ENCODE peak calls at places on chromosomes 5 and 9, in four cellular contexts. One of them, this sample, is unnamed.
A peak's percentile ranks its signal among the peaks of the same experiment; 100 is the strongest.

GRCh38 chr5:122435738-122436137 is 123.7 kb downstream of the SNCAIP start:
- DNase-seq in choroid plexus epithelial cell: no peak
- DNase-seq in spleen: no peak
- DNase-seq in upper lobe of right lung: no peak
- DNase-seq in this sample: no peak

GRCh38 chr5:140926211-140926902 is at the start of gene PCDHAC1:
- DNase-seq in choroid plexus epithelial cell: peak; percentile 29
- DNase-seq in upper lobe of right lung: peak; percentile 93
- DNase-seq in spleen: peak; percentile 83
- DNase-seq in this sample: peak; percentile 56

GRCh38 chr5:169072223-169072622 is 228.7 kb downstream of the SLIT3 start:
- DNase-seq in spleen: no peak
- DNase-seq in upper lobe of right lung: no peak
- DNase-seq in choroid plexus epithelial cell: no peak
- DNase-seq in this sample: no peak

GRCh38 chr5:50595199-50595598 is 71.2 kb upstream of the PARP8 start:
- DNase-seq in spleen: no peak
- DNase-seq in upper lobe of right lung: no peak
- DNase-seq in choroid plexus epithelial cell: peak; percentile 95
- DNase-seq in this sample: peak; percentile 86

GRCh38 chr5:41522193-41522786 is 11.9 kb upstream of the PLCXD3 start:
- DNase-seq in upper lobe of right lung: no peak
- DNase-seq in spleen: no peak
- DNase-seq in choroid plexus epithelial cell: peak; percentile 12
- DNase-seq in this sample: no peak

GRCh38 chr5:79074641-79075040 is 5.1 kb downstream of the BHMT2 start:
- DNase-seq in upper lobe of right lung: no peak
- DNase-seq in spleen: no peak
- DNase-seq in choroid plexus epithelial cell: peak; percentile 84
- DNase-seq in this sample: peak; percentile 69

GRCh38 chr9:81772144-81772543 is 82.8 kb upstream of the TLE1 start:
- DNase-seq in upper lobe of right lung: no peak
- DNase-seq in spleen: no peak
- DNase-seq in choroid plexus epithelial cell: peak; percentile 26
- DNase-seq in this sample: no peak

GRCh38 chr5:95628154-95628810 is 8.4 kb downstream of the GPR150 start:
- DNase-seq in spleen: no peak
- DNase-seq in upper lobe of right lung: no peak
- DNase-seq in choroid plexus epithelial cell: no peak
- DNase-seq in this sample: no peak

GRCh38 chr9:21996438-21996837 is 1.8 kb downstream of the CDKN2B-AS1 start:
- DNase-seq in choroid plexus epithelial cell: peak; percentile 27
- DNase-seq in upper lobe of right lung: no peak
- DNase-seq in spleen: no peak
- DNase-seq in this sample: no peak

GRCh38 chr5:7589800-7590199 is 193.9 kb downstream of the ADCY2 start:
- DNase-seq in choroid plexus epithelial cell: no peak
- DNase-seq in spleen: no peak
- DNase-seq in upper lobe of right lung: no peak
- DNase-seq in this sample: no peak

GRCh38 chr5:135308752-135309151 is 90.3 kb downstream of the MACROH2A1 start:
- DNase-seq in spleen: no peak
- DNase-seq in upper lobe of right lung: no peak
- DNase-seq in choroid plexus epithelial cell: peak; percentile 90
- DNase-seq in this sample: no peak

GRCh38 chr9:86064220-86064619 is 35.1 kb downstream of the GOLM1 start:
- DNase-seq in upper lobe of right lung: no peak
- DNase-seq in choroid plexus epithelial cell: no peak
- DNase-seq in spleen: no peak
- DNase-seq in this sample: no peak

GRCh38 chr9:88691096-88691495 is 156.1 kb downstream of the NXNL2 start:
- DNase-seq in spleen: no peak
- DNase-seq in choroid plexus epithelial cell: no peak
- DNase-seq in upper lobe of right lung: no peak
- DNase-seq in this sample: no peak

GRCh38 chr9:93586290-93587057 is 10.1 kb downstream of the PHF2 start:
- DNase-seq in upper lobe of right lung: no peak
- DNase-seq in choroid plexus epithelial cell: no peak
- DNase-seq in spleen: no peak
- DNase-seq in this sample: no peak

GRCh38 chr5:14980698-14981097 is 109.1 kb upstream of the ANKH start:
- DNase-seq in upper lobe of right lung: no peak
- DNase-seq in spleen: no peak
- DNase-seq in choroid plexus epithelial cell: no peak
- DNase-seq in this sample: no peak

GRCh38 chr9:104740596-104740995 is 6.9 kb upstream of the NIPSNAP3A start:
- DNase-seq in spleen: no peak
- DNase-seq in upper lobe of right lung: no peak
- DNase-seq in choroid plexus epithelial cell: peak; percentile 55
- DNase-seq in this sample: peak; percentile 78

GRCh38 chr9:32161209-32161608 is 223.2 kb upstream of the ACO1 start:
- DNase-seq in choroid plexus epithelial cell: no peak
- DNase-seq in upper lobe of right lung: no peak
- DNase-seq in spleen: no peak
- DNase-seq in this sample: no peak

GRCh38 chr5:6436715-6437340 is 11.8 kb upstream of the UBE2QL1 start:
- DNase-seq in upper lobe of right lung: no peak
- DNase-seq in spleen: no peak
- DNase-seq in choroid plexus epithelial cell: peak; percentile 25
- DNase-seq in this sample: no peak

GRCh38 chr5:180595381-180596114 is 4.2 kb upstream of the SCGB3A1 start:
- DNase-seq in spleen: no peak
- DNase-seq in choroid plexus epithelial cell: no peak
- DNase-seq in upper lobe of right lung: peak; percentile 71
- DNase-seq in this sample: no peak

GRCh38 chr9:97985058-97985861 is 2.1 kb downstream of the ANP32B start:
- DNase-seq in choroid plexus epithelial cell: peak; percentile 27
- DNase-seq in spleen: peak; percentile 87
- DNase-seq in upper lobe of right lung: no peak
- DNase-seq in this sample: peak; percentile 18

GRCh38 chr5:1078206-1078605 is 33.7 kb downstream of the SLC12A7 start:
- DNase-seq in upper lobe of right lung: no peak
- DNase-seq in spleen: no peak
- DNase-seq in choroid plexus epithelial cell: no peak
- DNase-seq in this sample: no peak

GRCh38 chr9:109109962-109110325 is 9.8 kb downstream of the TMEM245 start:
- DNase-seq in choroid plexus epithelial cell: peak; percentile 66
- DNase-seq in spleen: no peak
- DNase-seq in upper lobe of right lung: no peak
- DNase-seq in this sample: no peak

GRCh38 chr9:120927125-120928014 is 774 bp upstream of the TRAF1 start:
- DNase-seq in spleen: no peak
- DNase-seq in choroid plexus epithelial cell: no peak
- DNase-seq in upper lobe of right lung: no peak
- DNase-seq in this sample: no peak

GRCh38 chr9:120928720-120929389 is 2.3 kb upstream of the TRAF1 start:
- DNase-seq in spleen: peak; percentile 98
- DNase-seq in choroid plexus epithelial cell: peak; percentile 45
- DNase-seq in upper lobe of right lung: peak; percentile 92
- DNase-seq in this sample: no peak

GRCh38 chr9:120931278-120932085 is 4.9 kb upstream of the TRAF1 start:
- DNase-seq in spleen: no peak
- DNase-seq in upper lobe of right lung: no peak
- DNase-seq in choroid plexus epithelial cell: peak; percentile 72
- DNase-seq in this sample: peak; percentile 69

GRCh38 chr9:120928015-120928719 is 1.6 kb upstream of the TRAF1 start:
- DNase-seq in choroid plexus epithelial cell: no peak
- DNase-seq in spleen: peak; percentile 85
- DNase-seq in upper lobe of right lung: peak; percentile 83
- DNase-seq in this sample: no peak

GRCh38 chr9:120929392-120929791 is 2.8 kb upstream of the TRAF1 start:
- DNase-seq in spleen: no peak
- DNase-seq in choroid plexus epithelial cell: no peak
- DNase-seq in upper lobe of right lung: no peak
- DNase-seq in this sample: no peak
- H3K4me3 ChIP-seq in spleen: peak overlapping the region; percentile 75
- H3K4me3 ChIP-seq in choroid plexus epithelial cell: peak overlapping the region; percentile 65
- H3K4me3 ChIP-seq in upper lobe of right lung: peak overlapping the region; percentile 72
- H3K4me3 ChIP-seq in this sample: peak overlapping the region; percentile 59

GRCh38 chr5:99000878-99001277 is 72.1 kb upstream of the CHD1 start:
- DNase-seq in spleen: no peak
- DNase-seq in choroid plexus epithelial cell: peak; percentile 75
- DNase-seq in upper lobe of right lung: no peak
- DNase-seq in this sample: peak; percentile 67

GRCh38 chr5:98999631-99000030 is 70.8 kb upstream of the CHD1 start:
- DNase-seq in spleen: no peak
- DNase-seq in upper lobe of right lung: no peak
- DNase-seq in choroid plexus epithelial cell: no peak
- DNase-seq in this sample: peak; percentile 64

GRCh38 chr5:99004960-99005359 is 76.2 kb upstream of the CHD1 start:
- DNase-seq in choroid plexus epithelial cell: peak; percentile 19
- DNase-seq in upper lobe of right lung: no peak
- DNase-seq in spleen: no peak
- DNase-seq in this sample: peak; percentile 44

GRCh38 chr5:98997000-98997399 is 68.2 kb upstream of the CHD1 start:
- DNase-seq in upper lobe of right lung: no peak
- DNase-seq in spleen: no peak
- DNase-seq in choroid plexus epithelial cell: peak; percentile 47
- DNase-seq in this sample: peak; percentile 3

GRCh38 chr5:99000221-99000620 is 71.4 kb upstream of the CHD1 start:
- DNase-seq in upper lobe of right lung: no peak
- DNase-seq in choroid plexus epithelial cell: no peak
- DNase-seq in spleen: no peak
- DNase-seq in this sample: no peak
- H3K4me3 ChIP-seq in upper lobe of right lung: no peak overlapping the region
- H3K4me3 ChIP-seq in choroid plexus epithelial cell: no peak overlapping the region
- H3K4me3 ChIP-seq in spleen: no peak overlapping the region
- H3K4me3 ChIP-seq in this sample: no peak overlapping the region

GRCh38 chr9:127918201-127919107 is 1.6 kb upstream of the ST6GALNAC4 start:
- DNase-seq in upper lobe of right lung: no peak
- DNase-seq in choroid plexus epithelial cell: peak; percentile 48
- DNase-seq in spleen: no peak
- DNase-seq in this sample: no peak
- H3K4me3 ChIP-seq in upper lobe of right lung: no peak overlapping the region
- H3K4me3 ChIP-seq in choroid plexus epithelial cell: no peak overlapping the region
- H3K4me3 ChIP-seq in spleen: no peak overlapping the region
- H3K4me3 ChIP-seq in this sample: no peak overlapping the region

GRCh38 chr5:60820593-60821487 is 23.2 kb downstream of the ELOVL7 start:
- DNase-seq in spleen: no peak
- DNase-seq in upper lobe of right lung: no peak
- DNase-seq in choroid plexus epithelial cell: no peak
- DNase-seq in this sample: no peak

GRCh38 chr5:60822285-60822556 is 21.8 kb downstream of the ELOVL7 start:
- DNase-seq in choroid plexus epithelial cell: no peak
- DNase-seq in upper lobe of right lung: no peak
- DNase-seq in spleen: no peak
- DNase-seq in this sample: no peak

GRCh38 chr5:60821488-60822284 is 22.4 kb downstream of the ELOVL7 start:
- DNase-seq in spleen: no peak
- DNase-seq in upper lobe of right lung: no peak
- DNase-seq in choroid plexus epithelial cell: no peak
- DNase-seq in this sample: peak; percentile 38

GRCh38 chr5:60826653-60827052 is 17.4 kb downstream of the ELOVL7 start:
- DNase-seq in choroid plexus epithelial cell: no peak
- DNase-seq in upper lobe of right lung: no peak
- DNase-seq in spleen: no peak
- DNase-seq in this sample: no peak

GRCh38 chr5:60823574-60823973 is 20.5 kb downstream of the ELOVL7 start:
- DNase-seq in spleen: no peak
- DNase-seq in choroid plexus epithelial cell: no peak
- DNase-seq in upper lobe of right lung: no peak
- DNase-seq in this sample: no peak
- H3K4me3 ChIP-seq in spleen: no peak overlapping the region
- H3K4me3 ChIP-seq in choroid plexus epithelial cell: no peak overlapping the region
- H3K4me3 ChIP-seq in upper lobe of right lung: no peak overlapping the region
- H3K4me3 ChIP-seq in this sample: no peak overlapping the region

DNA sequence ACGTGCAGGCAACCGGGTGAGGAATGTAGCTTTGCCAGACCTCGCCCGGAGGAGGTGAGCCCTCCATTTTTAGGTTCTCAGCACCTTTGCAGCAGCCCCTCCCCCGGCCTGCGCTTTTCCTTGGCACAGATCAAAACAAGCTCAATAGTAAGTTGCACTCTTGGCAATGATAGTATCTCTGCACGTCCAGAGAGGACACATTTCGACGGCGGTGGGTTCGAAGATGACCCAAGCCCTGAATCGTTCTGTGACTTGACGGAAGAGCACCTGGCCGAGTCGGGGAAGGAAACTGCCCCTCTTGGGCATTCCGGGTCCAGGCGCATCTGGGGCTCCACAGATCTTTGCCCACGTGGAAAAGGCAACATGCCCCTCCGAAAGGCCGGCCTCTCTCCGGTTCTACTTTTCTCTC is 904 bp downstream of the GDNF start:
- DNase-seq in upper lobe of right lung: no peak
- DNase-seq in spleen: no peak
- DNase-seq in choroid plexus epithelial cell: no peak
- DNase-seq in this sample: no peak
- H3K4me3 ChIP-seq in upper lobe of right lung: peak overlapping the region; percentile 21
- H3K4me3 ChIP-seq in spleen: no peak overlapping the region
- H3K4me3 ChIP-seq in choroid plexus epithelial cell: no peak overlapping the region
- H3K4me3 ChIP-seq in this sample: no peak overlapping the region

This sample was measured in bronchial epithelial cell.